ENCODE peak calls at places on chromosomes 11 and 22, in nine cellular contexts. G, I, E, U, P, R, H, Q and T are unnamed samples.

GRCh38 chr22:50294319-50294656 is 13.2 kb downstream of the PLXNB2 start:
- DNase-seq in G (no peak), I (no peak), E (no peak), U (no peak), P (no peak), R (no peak), H (no peak), Q (no peak), T (no peak)

GRCh38 chr11:72782081-72782920 is 11.5 kb downstream of the STARD10 start:
- DNase-seq in G (no peak), I (no peak), E (peak; percentile 82), U (no peak), P (no peak), R (peak; percentile 20), H (peak; percentile 34), Q (no peak), T (no peak)

GRCh38 chr22:30705710-30706651 is 11.3 kb downstream of the OSBP2 start:
- DNase-seq in G (no peak), I (peak; percentile 86), E (peak; percentile 88), U (peak; percentile 29), P (peak; percentile 22), R (no peak), H (no peak), Q (no peak), T (no peak)

GRCh38 chr11:1221848-1222311 is 986 bp upstream of the MUC5B start:
- DNase-seq in G (no peak), I (no peak), E (no peak), U (no peak), P (peak; percentile 48), R (no peak), H (no peak), Q (no peak), T (peak; percentile 88)

GRCh38 chr22:30488121-30488520 is 16.3 kb upstream of the SEC14L3 start:
- DNase-seq in G (no peak), I (no peak), E (no peak), U (no peak), P (no peak), R (no peak), H (no peak), Q (no peak), T (no peak)

GRCh38 chr22:31947296-31947695 is 3.0 kb downstream of the YWHAH start:
- DNase-seq in G (peak; percentile 23), I (peak; percentile 30), E (no peak), U (peak; percentile 51), P (no peak), R (no peak), H (no peak), Q (no peak), T (no peak)

GRCh38 chr11:65613091-65613928 is 711 bp downstream of the MAP3K11 start:
- DNase-seq in G (no peak), I (no peak), E (peak; percentile 64), U (peak; percentile 17), P (peak; percentile 88), R (peak; percentile 28), H (peak; percentile 46), Q (no peak), T (no peak)

GRCh38 chr11:65311197-65311631 is 3.5 kb upstream of the CDC42EP2 start:
- DNase-seq in G (peak; percentile 36), I (peak; percentile 23), E (no peak), U (peak; percentile 82), P (no peak), R (no peak), H (no peak), Q (no peak), T (no peak)

GRCh38 chr11:65398362-65398910 is 12.0 kb downstream of the FRMD8 start:
- DNase-seq in G (no peak), I (no peak), E (no peak), U (no peak), P (no peak), R (no peak), H (no peak), Q (no peak), T (no peak)

GRCh38 chr11:107704432-107704831 is 7.4 kb downstream of the SLN start:
- DNase-seq in G (no peak), I (peak; percentile 41), E (no peak), U (peak; percentile 31), P (no peak), R (no peak), H (no peak), Q (no peak), T (no peak)

GRCh38 chr22:22924369-22925145 is 36.9 kb downstream of the IGLL5 start:
- DNase-seq in G (no peak), I (no peak), E (no peak), U (no peak), P (no peak), R (no peak), H (no peak), Q (no peak), T (no peak)

GRCh38 chr22:49267996-49268395 is 559.7 kb downstream of the BRD1 start:
- DNase-seq in G (no peak), I (no peak), E (peak; percentile 7), U (no peak), P (peak; percentile 13), R (no peak), H (no peak), Q (no peak), T (peak; percentile 41)

GRCh38 chr11:19201737-19202605 is at the start of gene CSRP3:
- DNase-seq in G (no peak), I (no peak), E (no peak), U (no peak), P (no peak), R (peak; percentile 86), H (no peak), Q (no peak), T (no peak)

DNA sequence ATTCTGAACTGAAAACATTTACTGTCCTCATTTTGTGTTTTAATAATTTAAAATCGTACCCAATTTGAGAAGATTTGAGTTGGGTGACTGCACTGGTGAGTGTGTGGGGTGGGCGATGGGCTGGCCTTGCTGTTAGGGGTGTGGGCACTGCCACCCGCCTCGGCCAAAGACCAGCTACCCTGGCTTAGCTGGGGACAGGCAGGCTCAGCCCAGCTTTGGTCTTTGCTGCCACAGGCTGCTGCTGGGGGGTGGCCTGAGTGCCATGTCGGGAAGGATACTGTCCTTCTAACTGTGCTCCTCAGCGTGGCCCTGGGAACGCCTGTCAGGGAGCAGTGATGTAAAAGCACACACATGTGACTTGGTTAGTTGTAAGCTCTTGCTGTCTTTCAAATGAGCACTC is 22.3 kb downstream of the FAM118A start:
- DNase-seq in G (no peak), I (no peak), E (no peak), U (no peak), P (no peak), R (no peak), H (no peak), Q (no peak), T (no peak)
- TF ChIP-seq CTCF in G (no peak), I (no peak), E (no peak), U (no peak), P (no peak), R (no peak), H (no peak), Q (no peak), T (no peak)

GRCh38 chr11:125064070-125064469 is 965 bp downstream of the SLC37A2 start:
- DNase-seq in G (no peak), I (no peak), E (no peak), U (no peak), P (no peak), R (no peak), H (no peak), Q (no peak), T (no peak)
- TF ChIP-seq CTCF in G (no peak), I (no peak), E (no peak), U (no peak), P (no peak), R (no peak), H (no peak), Q (no peak), T (no peak)

GRCh38 chr11:131025020-131025419 is 108.7 kb upstream of the SNX19 start:
- DNase-seq in G (peak; percentile 32), I (peak; percentile 58), E (no peak), U (peak; percentile 57), P (no peak), R (peak; percentile 36), H (no peak), Q (no peak), T (no peak)

GRCh38 chr11:131027501-131027900 is 111.2 kb upstream of the SNX19 start:
- DNase-seq in G (no peak), I (no peak), E (no peak), U (peak; percentile 42), P (no peak), R (no peak), H (no peak), Q (no peak), T (no peak)

DNA sequence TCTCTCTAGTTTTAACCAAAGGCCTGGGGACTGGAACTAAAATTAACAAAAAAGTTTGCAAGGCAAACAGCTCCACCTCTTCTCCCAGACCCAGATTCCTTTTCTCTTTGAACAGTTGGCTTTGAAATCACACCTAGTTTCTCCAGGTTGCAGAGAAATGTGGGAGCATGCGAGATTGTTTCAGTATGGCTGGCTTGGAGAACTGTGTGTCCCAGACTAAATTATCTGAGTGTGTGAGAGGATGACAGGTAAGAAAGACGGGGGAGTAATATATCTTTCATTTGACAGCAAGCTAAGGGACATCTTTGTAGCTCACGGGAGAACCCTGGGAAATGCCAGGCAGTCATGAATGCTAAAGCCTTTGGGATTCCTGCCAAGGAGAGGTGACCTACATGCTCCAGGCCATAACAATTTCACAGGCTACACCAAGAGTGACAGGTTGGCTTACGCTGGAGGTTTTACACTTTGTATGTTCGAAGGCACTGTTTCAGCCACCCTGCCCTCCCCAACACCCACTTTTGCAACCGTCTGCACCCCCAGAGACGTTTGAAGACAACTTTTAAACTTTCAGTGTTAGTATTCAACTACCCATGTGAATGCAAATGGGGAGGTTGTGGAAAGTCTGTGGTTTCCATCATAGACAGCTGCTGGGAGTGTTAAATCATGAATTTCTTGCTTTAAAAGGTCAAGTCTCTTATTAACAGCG is 109.3 kb upstream of the SNX19 start:
- DNase-seq in G (no peak), I (no peak), E (no peak), U (no peak), P (no peak), R (peak; percentile 17), H (no peak), Q (no peak), T (no peak)
- TF ChIP-seq CTCF in G (no peak), I (no peak), E (no peak), U (no peak), P (no peak), R (no peak), H (no peak), Q (no peak), T (peak; percentile 3)

GRCh38 chr11:130726234-130726559 is 190.1 kb downstream of the SNX19 start:
- DNase-seq in G (no peak), I (peak; percentile 72), E (no peak), U (peak; percentile 83), P (no peak), R (no peak), H (no peak), Q (no peak), T (no peak)

GRCh38 chr11:130726647-130727046 is 189.6 kb downstream of the SNX19 start:
- DNase-seq in G (no peak), I (no peak), E (no peak), U (no peak), P (no peak), R (no peak), H (no peak), Q (no peak), T (no peak)

GRCh38 chr11:130727715-130728114 is 188.6 kb downstream of the SNX19 start:
- DNase-seq in G (no peak), I (no peak), E (no peak), U (no peak), P (no peak), R (no peak), H (no peak), Q (no peak), T (no peak)

GRCh38 chr11:130728185-130729160 is 187.8 kb downstream of the SNX19 start:
- DNase-seq in G (no peak), I (no peak), E (no peak), U (no peak), P (no peak), R (no peak), H (no peak), Q (no peak), T (no peak)

GRCh38 chr11:130725417-130726233 is 190.7 kb downstream of the SNX19 start:
- DNase-seq in G (peak; percentile 14), I (no peak), E (no peak), U (no peak), P (no peak), R (peak; percentile 64), H (no peak), Q (no peak), T (no peak)
- TF ChIP-seq CTCF in G (no peak), I (no peak), E (no peak), U (no peak), P (no peak), R (no peak), H (no peak), Q (no peak), T (no peak)